ENCODE peak calls at places on chromosomes 13 and 19, in four cellular contexts. T, O, M and E are unnamed samples.

GRCh38 chr19:18392417-18392816 is 5.0 kb downstream of the LRRC25 start:
- DNase-seq in T (no peak), O (no peak), M (no peak), E (no peak)

GRCh38 chr19:6276447-6276846 is 3.3 kb downstream of the MLLT1 start:
- DNase-seq in T (no peak), O (no peak), M (no peak), E (no peak)

GRCh38 chr19:2422951-2423880 is 4.2 kb downstream of the TIMM13 start:
- DNase-seq in T (no peak), O (no peak), M (no peak), E (no peak)

GRCh38 chr19:5321066-5321642 is 19.5 kb downstream of the PTPRS start:
- DNase-seq in T (no peak), O (no peak), M (no peak), E (no peak)

GRCh38 chr19:44948763-44949374 is 3.0 kb downstream of the APOC2 start:
- DNase-seq in T (no peak), O (no peak), M (no peak), E (no peak)

GRCh38 chr13:29702912-29703351 is 107.4 kb upstream of the SLC7A1 start:
- DNase-seq in T (no peak), O (no peak), M (no peak), E (peak)

GRCh38 chr19:1151037-1151716 is 22.9 kb downstream of the SBNO2 start:
- DNase-seq in T (no peak), O (no peak), M (no peak), E (no peak)

GRCh38 chr13:95452376-95452775 is 100.1 kb upstream of the CLDN10 start:
- DNase-seq in T (no peak), O (no peak), M (no peak), E (no peak)

GRCh38 chr19:8609210-8610040 is 1.1 kb downstream of the ADAMTS10 start:
- DNase-seq in T (no peak), O (no peak), M (no peak), E (peak)

GRCh38 chr13:34179481-34179880 is 361.5 kb downstream of the RFC3 start:
- DNase-seq in T (no peak), O (no peak), M (no peak), E (no peak)

GRCh38 chr13:105377452-105377851 is 1158.0 kb downstream of the EFNB2 start:
- DNase-seq in T (no peak), O (no peak), M (no peak), E (no peak)

GRCh38 chr13:108911807-108912206 is 282.4 kb downstream of the MYO16 start:
- DNase-seq in T (no peak), O (no peak), M (no peak), E (no peak)

GRCh38 chr13:109700176-109700575 is 86.2 kb downstream of the IRS2 start:
- DNase-seq in T (peak), O (peak), M (no peak), E (peak)

GRCh38 chr13:33053397-33054066 is 37.3 kb downstream of the KL start:
- DNase-seq in T (no peak), O (no peak), M (no peak), E (no peak)

GRCh38 chr19:14830702-14831101 is 4.3 kb downstream of the OR7A5 start:
- DNase-seq in T (no peak), O (no peak), M (no peak), E (no peak)

GRCh38 chr13:33087091-33087490 is 70.9 kb downstream of the KL start:
- DNase-seq in T (no peak), O (no peak), M (no peak), E (peak)

GRCh38 chr13:102317593-102317992 is 84.3 kb downstream of the FGF14 start:
- DNase-seq in T (no peak), O (no peak), M (no peak), E (no peak)

GRCh38 chr19:50430888-50431342 is 1.8 kb upstream of the MYBPC2 start:
- DNase-seq in T (no peak), O (no peak), M (no peak), E (no peak)

GRCh38 chr19:32719611-32720059 is at the start of gene TDRD12:
- DNase-seq in T (no peak), O (no peak), M (no peak), E (no peak)

GRCh38 chr19:46828484-46828883 is 22.2 kb downstream of the AP2S1 start:
- DNase-seq in T (no peak), O (no peak), M (no peak), E (no peak)

GRCh38 chr13:37289212-37289935 is 183.9 kb upstream of the CSNK1A1L start:
- DNase-seq in T (no peak), O (no peak), M (no peak), E (no peak)

GRCh38 chr13:40943073-40943472 is 76.0 kb downstream of the ELF1 start:
- DNase-seq in T (no peak), O (no peak), M (no peak), E (no peak)

GRCh38 chr19:459724-460511 is 915 bp downstream of the SHC2 start:
- DNase-seq in T (peak), O (peak), M (peak), E (peak)

GRCh38 chr19:42397315-42398166 is 7.4 kb upstream of the CNFN start:
- DNase-seq in T (no peak), O (no peak), M (no peak), E (no peak)

GRCh38 chr13:95411641-95412040 is 110.4 kb upstream of the ABCC4 start:
- DNase-seq in T (no peak), O (no peak), M (no peak), E (no peak)

GRCh38 chr13:34719060-34719875 is 222.8 kb upstream of the NBEA start:
- DNase-seq in T (peak), O (no peak), M (no peak), E (no peak)

GRCh38 chr13:112446347-112446861 is 70.2 kb downstream of the SPACA7 start:
- DNase-seq in T (no peak), O (no peak), M (no peak), E (no peak)

GRCh38 chr19:14497347-14497921 is 1.5 kb upstream of the GIPC1 start:
- DNase-seq in T (no peak), O (peak), M (no peak), E (no peak)

GRCh38 chr19:10670876-10671804 is 17.0 kb downstream of the ILF3 start:
- DNase-seq in T (no peak), O (no peak), M (no peak), E (no peak)

GRCh38 chr19:14571695-14572490 is at the start of gene NDUFB7:
- DNase-seq in T (peak), O (peak), M (peak), E (peak)

GRCh38 chr19:33111587-33111986 is 20.3 kb upstream of the WDR88 start:
- DNase-seq in T (no peak), O (no peak), M (no peak), E (no peak)

GRCh38 chr19:14146789-14147216 is 10.4 kb upstream of the ASF1B start:
- DNase-seq in T (no peak), O (no peak), M (no peak), E (peak)

GRCh38 chr19:2586196-2586595 is 110.3 kb downstream of the GADD45B start:
- DNase-seq in T (no peak), O (no peak), M (no peak), E (no peak)

GRCh38 chr13:29952245-29952644 is 101.8 kb upstream of the UBL3 start:
- DNase-seq in T (no peak), O (no peak), M (no peak), E (no peak)

GRCh38 chr13:22703601-22704209 is 477.1 kb upstream of the SGCG start:
- DNase-seq in T (no peak), O (peak), M (no peak), E (peak)

GRCh38 chr13:59094149-59094548 is 1069.6 kb downstream of the DIAPH3 start:
- DNase-seq in T (no peak), O (no peak), M (no peak), E (no peak)

GRCh38 chr19:41746593-41747227 is 8.6 kb upstream of the CEACAM6 start:
- DNase-seq in T (no peak), O (peak), M (peak), E (peak)